ENCODE peak calls at places on chromosomes 4 and X, in six cellular contexts. T is fibroblast of villous mesenchyme, K is astrocyte of the spinal cord, H is endodermal cell, N is nephron progenitor cell, J is MM.1S. A is an unnamed sample.
A peak's percentile ranks its signal among the peaks of the same experiment; 100 is the strongest.

GRCh38 chr4:82017680-82018079 is 356.1 kb downstream of the HNRNPD start:
- DNase-seq in T (peak; percentile 23), J (peak; percentile 71), K (peak; percentile 8), N (peak; percentile 42), H (peak; percentile 48), A (no peak)

GRCh38 chrX:109966246-109966645 is 36.7 kb upstream of the TMEM164 start:
- DNase-seq in T (peak; percentile 12), J (no peak), N (no peak), K (no peak), H (no peak), A (no peak)

GRCh38 chr4:114791976-114792375 is 193.4 kb downstream of the UGT8 start:
- DNase-seq in N (no peak), H (no peak), K (peak; percentile 14), J (no peak), T (no peak), A (no peak)

GRCh38 chr4:26584725-26585124 is 841 bp downstream of the TBC1D19 start:
- DNase-seq in J (no peak), H (no peak), K (no peak), T (no peak), N (no peak), A (no peak)

GRCh38 chr4:6963139-6963611 is 53.5 kb downstream of the TBC1D14 start:
- DNase-seq in K (no peak), J (no peak), H (no peak), N (no peak), T (peak; percentile 32), A (no peak)

GRCh38 chr4:24001486-24001885 is 111.6 kb upstream of the PPARGC1A start:
- DNase-seq in T (no peak), K (no peak), H (no peak), J (no peak), N (no peak), A (no peak)

GRCh38 chr4:89024051-89024675 is 32.8 kb downstream of the FAM13A start:
- DNase-seq in N (peak; percentile 34), K (peak; percentile 78), H (peak; percentile 72), T (peak; percentile 84), J (peak; percentile 78), A (peak; percentile 50)

GRCh38 chr4:128858875-128859696 is 49.6 kb downstream of the JADE1 start:
- DNase-seq in H (no peak), N (no peak), T (peak; percentile 77), J (no peak), K (peak; percentile 47), A (no peak)

GRCh38 chr4:168569066-168569908 is 72.4 kb downstream of the PALLD start:
- DNase-seq in H (peak; percentile 67), K (no peak), N (no peak), T (peak; percentile 49), J (no peak), A (no peak)

GRCh38 chr4:2049381-2049780 is 9.7 kb upstream of the NAT8L start:
- DNase-seq in T (no peak), N (no peak), J (no peak), K (no peak), H (no peak), A (no peak)

GRCh38 chr4:80492761-80493160 is 157.2 kb downstream of the CFAP299 start:
- DNase-seq in K (no peak), N (no peak), T (no peak), H (no peak), J (peak; percentile 59), A (no peak)

GRCh38 chr4:96698891-96699290 is 859.0 kb downstream of the PDHA2 start:
- DNase-seq in K (no peak), T (no peak), J (no peak), N (no peak), H (no peak), A (no peak)

GRCh38 chr4:119667802-119668201 is 39.2 kb upstream of the PDE5A start:
- DNase-seq in J (no peak), H (no peak), K (no peak), N (no peak), T (no peak), A (no peak)

GRCh38 chr4:186330368-186330767 is 64.4 kb downstream of the F11 start:
- DNase-seq in K (no peak), J (no peak), T (no peak), N (no peak), H (no peak), A (no peak)

DNA sequence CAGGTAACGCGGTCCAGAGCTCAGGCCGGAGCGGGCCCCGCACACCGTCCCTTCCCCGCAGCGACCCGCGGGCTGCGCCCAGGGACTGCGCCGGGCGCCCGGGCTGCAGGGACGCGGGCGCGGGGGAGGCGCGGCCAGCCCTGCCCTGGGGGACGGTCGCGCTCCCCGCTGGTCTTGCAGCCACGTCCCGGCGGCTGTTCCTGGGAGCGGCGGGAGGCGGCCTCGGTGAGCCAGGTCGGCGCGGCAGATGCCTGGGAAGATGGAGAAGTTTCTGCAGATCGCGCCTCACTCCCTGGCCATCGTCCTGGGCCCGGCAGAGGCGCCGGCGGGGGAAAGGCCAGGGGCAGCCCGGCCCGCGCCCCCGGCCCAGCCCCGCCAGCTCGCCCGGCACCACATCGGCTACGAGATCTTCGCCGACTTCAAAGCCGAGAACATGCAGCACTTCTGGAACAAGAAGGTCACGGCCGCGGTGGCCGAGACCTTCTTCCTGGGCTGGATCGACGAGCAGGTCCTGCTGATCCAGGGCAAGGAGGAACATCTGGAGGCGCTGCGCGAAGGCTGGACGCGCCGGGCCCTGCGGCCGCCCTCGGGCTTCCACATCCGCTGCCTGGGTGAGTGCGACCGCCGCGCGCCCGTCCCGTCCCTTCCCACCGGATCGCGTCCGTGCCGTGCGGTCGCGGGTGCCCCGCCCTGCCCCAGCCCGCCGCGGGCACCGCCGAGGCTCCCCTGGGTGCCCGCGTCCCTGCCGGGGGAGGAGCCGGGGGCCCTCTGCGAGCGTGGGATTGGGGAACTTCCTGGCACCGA is 107.5 kb upstream of the STOX2 start:
- DNase-seq in K (peak; percentile 5), J (no peak), H (peak; percentile 87), N (peak; percentile 70), T (peak; percentile 4), A (peak; percentile 36)
- TF ChIP-seq CTCF in K (no peak), J (no peak), H (peak; percentile 32), N (no peak), T (no peak), A (no peak)

GRCh38 chr4:150598906-150599305 is 17.0 kb downstream of the MAB21L2 start:
- DNase-seq in H (no peak), K (no peak), T (no peak), N (no peak), J (no peak), A (no peak)

GRCh38 chr4:150591284-150591874 is 9.4 kb downstream of the MAB21L2 start:
- DNase-seq in K (peak; percentile 16), N (peak; percentile 15), J (no peak), H (peak; percentile 85), T (no peak), A (no peak)

GRCh38 chr4:150591904-150592303 is 10.0 kb downstream of the MAB21L2 start:
- DNase-seq in N (no peak), T (no peak), K (no peak), H (no peak), J (no peak), A (no peak)

GRCh38 chr4:150589174-150589573 is 7.2 kb downstream of the MAB21L2 start:
- DNase-seq in H (no peak), N (no peak), J (no peak), T (no peak), K (no peak), A (no peak)

DNA sequence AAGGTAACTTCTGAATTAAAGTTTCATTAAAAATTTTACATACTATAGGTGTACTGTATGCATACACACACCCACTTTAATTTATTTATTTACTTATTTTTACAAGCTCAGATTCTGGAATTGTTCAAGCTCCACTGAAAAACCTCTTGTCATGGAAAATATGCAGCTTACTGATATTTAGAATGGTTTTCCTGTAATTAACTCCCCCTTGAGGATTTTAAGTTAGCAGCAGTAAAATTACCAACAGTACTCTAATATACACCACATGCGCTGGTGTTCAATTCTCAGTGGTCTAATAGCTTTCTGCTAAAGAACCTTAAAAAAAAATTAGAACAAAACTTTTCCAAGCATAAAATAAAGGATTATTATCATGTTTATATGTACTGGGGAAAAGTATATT is 12.0 kb downstream of the MAB21L2 start:
- DNase-seq in H (no peak), N (no peak), T (no peak), J (no peak), K (no peak), A (no peak)
- TF ChIP-seq CTCF in H (peak; percentile 43), N (no peak), T (peak; percentile 31), J (no peak), K (peak; percentile 21), A (no peak)

DNA sequence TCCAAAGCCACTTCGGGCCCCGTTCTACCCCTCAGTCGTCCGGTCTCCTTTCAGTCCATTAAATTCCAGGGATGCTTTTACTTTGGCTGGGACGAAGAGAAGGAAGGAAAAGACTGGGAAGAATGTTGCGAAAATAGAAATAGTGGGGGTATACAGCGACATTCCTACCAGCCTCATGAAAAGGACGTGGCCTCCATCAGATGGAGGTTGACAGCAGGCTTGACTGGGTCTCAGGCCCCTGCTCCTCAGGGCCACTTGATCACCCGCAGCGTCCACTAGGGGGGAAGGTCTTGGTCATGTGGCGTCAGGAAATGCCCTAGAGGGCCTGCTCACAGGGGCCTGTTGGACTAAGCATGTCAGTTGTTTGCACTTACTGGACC is 671 bp upstream of the ANKRD50 start:
- DNase-seq in J (peak; percentile 66), H (peak; percentile 85), T (peak; percentile 74), N (peak; percentile 61), K (peak; percentile 76), A (peak; percentile 53)
- TF ChIP-seq CTCF in J (peak; percentile 52), H (peak; percentile 69), T (peak; percentile 56), N (peak; percentile 32), K (peak; percentile 48), A (peak; percentile 19)

GRCh38 chrX:66110112-66110511 is 53.9 kb upstream of the HEPH start:
- DNase-seq in J (peak; percentile 53), N (no peak), T (peak; percentile 0), H (peak; percentile 36), K (no peak), A (peak; percentile 7)
- TF ChIP-seq CTCF in J (peak; percentile 56), N (peak; percentile 27), T (peak; percentile 24), H (peak; percentile 72), K (peak; percentile 8), A (peak; percentile 45)

DNA sequence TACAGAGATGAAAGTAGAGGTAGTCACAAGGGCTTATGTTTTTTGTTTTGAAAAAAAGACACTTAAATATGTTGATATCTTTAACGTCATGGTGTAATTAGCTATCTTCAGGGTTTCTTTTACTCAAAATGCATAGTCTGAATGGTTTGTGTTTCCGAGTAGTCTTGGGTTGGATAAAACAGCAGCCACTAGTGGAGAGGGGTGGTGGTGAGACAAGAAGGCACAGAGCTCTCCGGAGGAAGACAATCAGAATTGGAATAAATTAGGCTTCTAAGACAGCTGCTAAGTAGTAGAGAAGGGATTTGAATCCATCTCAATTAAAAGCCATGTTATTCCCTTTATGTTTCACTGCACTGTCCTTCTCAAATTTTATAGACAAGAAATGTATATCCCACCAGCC is 240.4 kb upstream of the VEGFC start:
- DNase-seq in T (no peak), N (no peak), K (no peak), J (no peak), H (no peak), A (no peak)
- TF ChIP-seq CTCF in T (no peak), N (no peak), K (peak; percentile 28), J (no peak), H (peak; percentile 68), A (no peak)

DNA sequence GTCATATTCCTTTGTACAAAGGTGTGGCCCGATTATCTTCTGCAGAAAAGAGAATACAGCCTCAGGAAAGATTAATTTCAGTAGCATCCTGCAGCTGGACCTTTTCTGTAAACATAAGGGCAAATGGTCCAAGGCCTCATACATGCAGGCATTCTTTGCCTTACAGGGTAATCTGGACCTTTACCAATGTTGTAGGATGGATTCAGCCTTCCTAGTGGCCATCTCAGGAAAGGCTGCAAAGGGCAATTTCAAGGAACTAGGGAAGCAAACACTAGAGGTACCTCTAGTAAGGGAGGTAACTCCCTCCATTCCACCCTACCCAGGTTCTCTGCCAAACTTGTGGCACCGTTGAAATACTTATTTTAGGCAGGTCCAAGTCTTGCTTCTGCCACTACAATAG is 43.0 kb downstream of the UGT2B28 start:
- DNase-seq in K (no peak), J (no peak), T (no peak), H (peak; percentile 61), N (no peak), A (no peak)
- TF ChIP-seq CTCF in K (no peak), J (no peak), T (no peak), H (peak; percentile 55), N (no peak), A (no peak)